ENCODE peak calls at places on chromosome 16, in four cellular contexts. One of them, this sample, is unnamed.

GRCh38 chr16:21126518-21126917 is 24.1 kb downstream of the DNAH3 start:
- DNase-seq in neuronal stem cell: no peak
- DNase-seq in MG63: no peak
- DNase-seq in HFF-Myc: no peak
- DNase-seq in this sample: no peak

GRCh38 chr16:16136588-16136987 is 86.7 kb downstream of the ABCC6 start:
- DNase-seq in MG63: no peak
- DNase-seq in HFF-Myc: no peak
- DNase-seq in neuronal stem cell: no peak
- DNase-seq in this sample: no peak

GRCh38 chr16:3542153-3542550 is 35.1 kb downstream of the NLRC3 start:
- DNase-seq in HFF-Myc: no peak
- DNase-seq in MG63: no peak
- DNase-seq in neuronal stem cell: no peak
- DNase-seq in this sample: no peak

GRCh38 chr16:66430214-66430613 is 3.1 kb downstream of the BEAN1 start:
- DNase-seq in neuronal stem cell: no peak
- DNase-seq in HFF-Myc: no peak
- DNase-seq in MG63: no peak
- DNase-seq in this sample: no peak

GRCh38 chr16:89602273-89602951 is 11.0 kb upstream of the DPEP1 start:
- DNase-seq in MG63: peak; percentile 88
- DNase-seq in neuronal stem cell: peak; percentile 70
- DNase-seq in HFF-Myc: no peak
- DNase-seq in this sample: peak; percentile 84

GRCh38 chr16:49000594-49000993 is 281.0 kb downstream of the CBLN1 start:
- DNase-seq in MG63: no peak
- DNase-seq in HFF-Myc: no peak
- DNase-seq in neuronal stem cell: no peak
- DNase-seq in this sample: no peak

GRCh38 chr16:82043680-82044584 is 8.9 kb downstream of the HSD17B2 start:
- DNase-seq in HFF-Myc: peak; percentile 24
- DNase-seq in neuronal stem cell: no peak
- DNase-seq in MG63: no peak
- DNase-seq in this sample: peak; percentile 27

GRCh38 chr16:14354561-14355351 is 275.3 kb downstream of the PARN start:
- DNase-seq in HFF-Myc: no peak
- DNase-seq in neuronal stem cell: no peak
- DNase-seq in MG63: no peak
- DNase-seq in this sample: no peak

GRCh38 chr16:4330277-4330882 is 14.5 kb downstream of the GLIS2 start:
- DNase-seq in HFF-Myc: no peak
- DNase-seq in MG63: peak; percentile 78
- DNase-seq in neuronal stem cell: no peak
- DNase-seq in this sample: peak; percentile 81

GRCh38 chr16:50610331-50611262 is 62.4 kb downstream of the NKD1 start:
- DNase-seq in MG63: no peak
- DNase-seq in HFF-Myc: no peak
- DNase-seq in neuronal stem cell: peak; percentile 35
- DNase-seq in this sample: no peak

GRCh38 chr16:86018487-86018886 is 119.5 kb downstream of the IRF8 start:
- DNase-seq in MG63: no peak
- DNase-seq in neuronal stem cell: no peak
- DNase-seq in HFF-Myc: no peak
- DNase-seq in this sample: no peak

GRCh38 chr16:4494746-4495490 is 18.7 kb downstream of the HMOX2 start:
- DNase-seq in MG63: peak; percentile 72
- DNase-seq in HFF-Myc: peak; percentile 56
- DNase-seq in neuronal stem cell: no peak
- DNase-seq in this sample: peak; percentile 67

GRCh38 chr16:49620158-49620867 is 235.6 kb downstream of the ZNF423 start:
- DNase-seq in HFF-Myc: no peak
- DNase-seq in neuronal stem cell: no peak
- DNase-seq in MG63: peak; percentile 33
- DNase-seq in this sample: peak; percentile 95

GRCh38 chr16:81647527-81647926 is 131.6 kb upstream of the PLCG2 start:
- DNase-seq in HFF-Myc: no peak
- DNase-seq in MG63: peak; percentile 63
- DNase-seq in neuronal stem cell: no peak
- DNase-seq in this sample: peak; percentile 81

GRCh38 chr16:68374961-68375660 is 64.3 kb downstream of the PRMT7 start:
- DNase-seq in MG63: no peak
- DNase-seq in HFF-Myc: no peak
- DNase-seq in neuronal stem cell: no peak
- DNase-seq in this sample: no peak

GRCh38 chr16:649646-650045 is 481 bp downstream of the WDR90 start:
- DNase-seq in neuronal stem cell: no peak
- DNase-seq in HFF-Myc: no peak
- DNase-seq in MG63: peak; percentile 56
- DNase-seq in this sample: no peak

GRCh38 chr16:67388191-67388590 is 5.1 kb downstream of the TPPP3 start:
- DNase-seq in MG63: no peak
- DNase-seq in neuronal stem cell: no peak
- DNase-seq in HFF-Myc: no peak
- DNase-seq in this sample: no peak

DNA sequence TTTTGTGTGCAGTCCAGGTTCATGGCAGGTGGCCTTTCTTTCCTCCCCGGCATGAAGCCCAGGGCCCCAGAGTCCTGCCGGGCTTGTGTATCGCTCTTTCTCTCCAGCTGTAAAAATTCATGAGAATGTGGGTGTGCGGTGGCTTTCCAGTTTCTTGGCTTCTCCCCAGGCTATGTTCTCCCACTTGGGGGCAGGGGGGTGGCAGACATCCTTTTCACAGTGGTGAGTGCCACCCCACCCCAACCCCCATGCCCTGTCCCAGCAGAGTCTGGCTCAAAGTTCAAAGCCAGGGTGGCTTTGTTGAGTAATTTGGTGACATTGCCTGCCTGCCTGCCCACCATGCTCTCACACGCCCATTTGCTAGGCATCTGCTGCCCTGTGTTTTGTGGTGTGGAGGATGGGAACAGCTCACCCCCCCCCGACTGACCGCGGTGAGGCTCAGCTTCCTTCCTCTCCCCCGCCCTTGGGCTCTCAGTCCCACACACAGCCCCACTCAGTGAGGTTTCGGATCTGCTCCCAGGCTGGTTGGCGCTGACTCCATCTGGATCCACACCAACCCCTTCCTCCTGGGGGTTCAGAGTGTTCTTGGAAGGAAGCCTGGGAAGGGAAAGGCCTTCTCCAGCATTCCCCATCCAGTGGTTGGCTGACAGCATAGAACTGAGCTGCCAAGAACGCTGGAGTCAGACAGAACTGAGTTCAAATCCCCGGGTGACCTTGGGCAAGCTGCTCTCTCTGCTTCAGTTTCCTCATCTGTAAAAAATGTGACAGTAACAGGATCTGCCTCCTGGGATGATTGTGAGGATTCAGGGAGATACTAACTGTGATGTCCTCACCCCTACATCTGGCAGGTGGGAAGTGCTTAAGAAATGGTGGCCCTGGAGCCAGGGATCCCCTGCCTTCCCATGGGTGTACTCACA is 36.1 kb downstream of the CHD9 start:
- DNase-seq in MG63: peak; percentile 100
- DNase-seq in HFF-Myc: peak; percentile 99
- DNase-seq in neuronal stem cell: no peak
- DNase-seq in this sample: no peak
- H3K4me3 ChIP-seq in MG63: no peak overlapping the region
- H3K4me3 ChIP-seq in HFF-Myc: peak overlapping the region; percentile 23
- H3K4me3 ChIP-seq in neuronal stem cell: no peak overlapping the region
- H3K4me3 ChIP-seq in this sample: no peak overlapping the region

GRCh38 chr16:27239906-27240655 is 28.5 kb downstream of the NSMCE1 start:
- DNase-seq in MG63: no peak
- DNase-seq in neuronal stem cell: no peak
- DNase-seq in HFF-Myc: no peak
- DNase-seq in this sample: no peak

GRCh38 chr16:27242868-27243590 is 25.5 kb downstream of the NSMCE1 start:
- DNase-seq in neuronal stem cell: no peak
- DNase-seq in MG63: peak; percentile 98
- DNase-seq in HFF-Myc: no peak
- DNase-seq in this sample: peak; percentile 70

GRCh38 chr16:27241658-27242057 is 26.9 kb downstream of the NSMCE1 start:
- DNase-seq in MG63: no peak
- DNase-seq in HFF-Myc: no peak
- DNase-seq in neuronal stem cell: no peak
- DNase-seq in this sample: no peak

GRCh38 chr16:27242398-27242797 is 26.2 kb downstream of the NSMCE1 start:
- DNase-seq in MG63: no peak
- DNase-seq in neuronal stem cell: no peak
- DNase-seq in HFF-Myc: no peak
- DNase-seq in this sample: no peak

GRCh38 chr16:27240948-27241531 is 27.5 kb downstream of the NSMCE1 start:
- DNase-seq in HFF-Myc: no peak
- DNase-seq in MG63: peak; percentile 63
- DNase-seq in neuronal stem cell: no peak
- DNase-seq in this sample: no peak
- H3K4me3 ChIP-seq in HFF-Myc: no peak overlapping the region
- H3K4me3 ChIP-seq in MG63: no peak overlapping the region
- H3K4me3 ChIP-seq in neuronal stem cell: no peak overlapping the region
- H3K4me3 ChIP-seq in this sample: no peak overlapping the region

GRCh38 chr16:29963021-29963743 is 1.3 kb downstream of the TMEM219 start:
- DNase-seq in HFF-Myc: no peak
- DNase-seq in MG63: no peak
- DNase-seq in neuronal stem cell: no peak
- DNase-seq in this sample: no peak
- H3K4me3 ChIP-seq in HFF-Myc: peak overlapping the region; percentile 63
- H3K4me3 ChIP-seq in MG63: no peak overlapping the region
- H3K4me3 ChIP-seq in neuronal stem cell: peak overlapping the region; percentile 11
- H3K4me3 ChIP-seq in this sample: no peak overlapping the region

GRCh38 chr16:11327277-11328171 is 17.7 kb upstream of the RMI2 start:
- DNase-seq in neuronal stem cell: no peak
- DNase-seq in MG63: no peak
- DNase-seq in HFF-Myc: no peak
- DNase-seq in this sample: peak; percentile 87

GRCh38 chr16:11326084-11326736 is 19.0 kb upstream of the RMI2 start:
- DNase-seq in HFF-Myc: no peak
- DNase-seq in MG63: no peak
- DNase-seq in neuronal stem cell: no peak
- DNase-seq in this sample: peak; percentile 83

GRCh38 chr16:11325404-11326083 is 19.7 kb upstream of the RMI2 start:
- DNase-seq in HFF-Myc: no peak
- DNase-seq in neuronal stem cell: no peak
- DNase-seq in MG63: no peak
- DNase-seq in this sample: no peak

GRCh38 chr16:11328172-11329079 is 16.8 kb upstream of the RMI2 start:
- DNase-seq in HFF-Myc: peak; percentile 93
- DNase-seq in neuronal stem cell: peak; percentile 62
- DNase-seq in MG63: peak; percentile 89
- DNase-seq in this sample: peak; percentile 89

GRCh38 chr16:11326737-11327276 is 18.5 kb upstream of the RMI2 start:
- DNase-seq in HFF-Myc: no peak
- DNase-seq in neuronal stem cell: no peak
- DNase-seq in MG63: no peak
- DNase-seq in this sample: no peak
- H3K4me3 ChIP-seq in HFF-Myc: no peak overlapping the region
- H3K4me3 ChIP-seq in neuronal stem cell: no peak overlapping the region
- H3K4me3 ChIP-seq in MG63: no peak overlapping the region
- H3K4me3 ChIP-seq in this sample: no peak overlapping the region

GRCh38 chr16:2198283-2198682 is 1.9 kb upstream of the CASKIN1 start:
- DNase-seq in HFF-Myc: no peak
- DNase-seq in MG63: no peak
- DNase-seq in neuronal stem cell: no peak
- DNase-seq in this sample: no peak
- H3K4me3 ChIP-seq in HFF-Myc: no peak overlapping the region
- H3K4me3 ChIP-seq in MG63: no peak overlapping the region
- H3K4me3 ChIP-seq in neuronal stem cell: no peak overlapping the region
- H3K4me3 ChIP-seq in this sample: no peak overlapping the region

GRCh38 chr16:83227336-83227735 is 580.4 kb upstream of the HSBP1 start:
- DNase-seq in HFF-Myc: no peak
- DNase-seq in neuronal stem cell: no peak
- DNase-seq in MG63: no peak
- DNase-seq in this sample: no peak

GRCh38 chr16:83219285-83219684 is 588.5 kb upstream of the HSBP1 start:
- DNase-seq in neuronal stem cell: no peak
- DNase-seq in HFF-Myc: no peak
- DNase-seq in MG63: no peak
- DNase-seq in this sample: no peak

GRCh38 chr16:83224642-83225041 is 583.1 kb upstream of the HSBP1 start:
- DNase-seq in neuronal stem cell: no peak
- DNase-seq in MG63: no peak
- DNase-seq in HFF-Myc: no peak
- DNase-seq in this sample: no peak
- H3K4me3 ChIP-seq in neuronal stem cell: no peak overlapping the region
- H3K4me3 ChIP-seq in MG63: no peak overlapping the region
- H3K4me3 ChIP-seq in HFF-Myc: no peak overlapping the region
- H3K4me3 ChIP-seq in this sample: no peak overlapping the region

GRCh38 chr16:65121870-65122723 is at the start of gene CDH11:
- DNase-seq in MG63: peak; percentile 60
- DNase-seq in neuronal stem cell: peak; percentile 88
- DNase-seq in HFF-Myc: no peak
- DNase-seq in this sample: peak; percentile 80

GRCh38 chr16:65120811-65121721 is 797 bp downstream of the CDH11 start:
- DNase-seq in HFF-Myc: no peak
- DNase-seq in neuronal stem cell: no peak
- DNase-seq in MG63: peak; percentile 23
- DNase-seq in this sample: peak; percentile 65

GRCh38 chr16:65122974-65123845 is 1.3 kb upstream of the CDH11 start:
- DNase-seq in MG63: peak; percentile 56
- DNase-seq in HFF-Myc: no peak
- DNase-seq in neuronal stem cell: peak; percentile 51
- DNase-seq in this sample: peak; percentile 68

GRCh38 chr16:65123846-65124513 is 2.1 kb upstream of the CDH11 start:
- DNase-seq in HFF-Myc: no peak
- DNase-seq in MG63: no peak
- DNase-seq in neuronal stem cell: no peak
- DNase-seq in this sample: no peak

DNA sequence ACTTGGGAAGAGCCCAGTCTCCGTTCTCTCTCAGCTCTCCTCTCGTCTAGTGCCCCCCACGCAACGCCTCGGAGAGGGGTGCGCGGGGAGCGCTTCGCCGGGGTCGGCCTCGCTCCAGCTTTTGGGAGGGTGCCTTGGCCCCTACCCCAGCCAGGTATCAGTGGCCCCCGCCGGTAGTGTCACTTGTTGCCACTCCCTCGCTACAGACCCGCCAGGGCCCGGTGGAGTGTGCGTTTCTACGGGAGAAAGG is 786 bp upstream of the CDH11 start:
- DNase-seq in MG63: no peak
- DNase-seq in neuronal stem cell: no peak
- DNase-seq in HFF-Myc: no peak
- DNase-seq in this sample: no peak
- H3K4me3 ChIP-seq in MG63: peak overlapping the region; percentile 60
- H3K4me3 ChIP-seq in neuronal stem cell: peak overlapping the region; percentile 84
- H3K4me3 ChIP-seq in HFF-Myc: peak overlapping the region; percentile 89
- H3K4me3 ChIP-seq in this sample: peak overlapping the region; percentile 72

GRCh38 chr16:11743308-11744074 is 834 bp upstream of the TXNDC11 start:
- DNase-seq in HFF-Myc: no peak
- DNase-seq in MG63: peak; percentile 54
- DNase-seq in neuronal stem cell: no peak
- DNase-seq in this sample: no peak

GRCh38 chr16:11744075-11744470 is 1.4 kb upstream of the TXNDC11 start:
- DNase-seq in neuronal stem cell: no peak
- DNase-seq in HFF-Myc: no peak
- DNase-seq in MG63: no peak
- DNase-seq in this sample: no peak

GRCh38 chr16:11742536-11743307 is at the start of gene TXNDC11:
- DNase-seq in MG63: peak; percentile 99
- DNase-seq in neuronal stem cell: peak; percentile 97
- DNase-seq in HFF-Myc: peak; percentile 85
- DNase-seq in this sample: peak; percentile 99

GRCh38 chr16:11740567-11740966 is 2.1 kb downstream of the TXNDC11 start:
- DNase-seq in MG63: no peak
- DNase-seq in neuronal stem cell: no peak
- DNase-seq in HFF-Myc: no peak
- DNase-seq in this sample: no peak

GRCh38 chr16:11742041-11742535 is 569 bp downstream of the TXNDC11 start:
- DNase-seq in neuronal stem cell: peak; percentile 8
- DNase-seq in HFF-Myc: no peak
- DNase-seq in MG63: peak; percentile 41
- DNase-seq in this sample: no peak
- H3K4me3 ChIP-seq in neuronal stem cell: peak overlapping the region; percentile 88
- H3K4me3 ChIP-seq in HFF-Myc: peak overlapping the region; percentile 94
- H3K4me3 ChIP-seq in MG63: peak overlapping the region; percentile 93
- H3K4me3 ChIP-seq in this sample: peak overlapping the region; percentile 93

This sample was measured in SJSA1.